ENCODE peak calls at places on chromosomes 13 and 19, in ten cellular contexts. P, O, D, L, U, E, M, R, V and A are unnamed samples.

GRCh38 chr13:79642596-79642995 is 161.6 kb downstream of the NDFIP2 start:
- DNase-seq in P (no peak), O (no peak), D (no peak), L (no peak), U (no peak), E (no peak), M (no peak), R (no peak), V (no peak), A (no peak)

GRCh38 chr19:47274071-47274890 is at the start of gene INAFM1:
- DNase-seq in P (peak; percentile 92), O (peak; percentile 94), D (peak; percentile 100), L (peak; percentile 86), U (peak; percentile 98), E (peak; percentile 97), M (peak; percentile 99), R (peak; percentile 98), V (peak; percentile 98), A (peak; percentile 97)

GRCh38 chr19:5358173-5358800 is 17.7 kb upstream of the PTPRS start:
- DNase-seq in P (no peak), O (no peak), D (no peak), L (peak; percentile 17), U (no peak), E (no peak), M (peak; percentile 34), R (no peak), V (no peak), A (no peak)

GRCh38 chr13:33751151-33751550 is 66.8 kb upstream of the RFC3 start:
- DNase-seq in P (peak; percentile 66), O (peak; percentile 50), D (no peak), L (peak; percentile 46), U (no peak), E (peak; percentile 88), M (no peak), R (no peak), V (no peak), A (no peak)

GRCh38 chr13:30346159-30346788 is 38.9 kb upstream of the KATNAL1 start:
- DNase-seq in P (no peak), O (no peak), D (peak; percentile 84), L (no peak), U (no peak), E (no peak), M (no peak), R (no peak), V (peak; percentile 12), A (no peak)

GRCh38 chr13:32246468-32246867 is 68.7 kb downstream of the ZAR1L start:
- DNase-seq in P (peak; percentile 78), O (peak; percentile 76), D (no peak), L (peak; percentile 76), U (peak; percentile 54), E (peak; percentile 86), M (peak; percentile 76), R (peak; percentile 50), V (peak; percentile 59), A (peak; percentile 40)

GRCh38 chr13:106873810-106874209 is 305.9 kb upstream of the ARGLU1 start:
- DNase-seq in P (no peak), O (no peak), D (no peak), L (no peak), U (no peak), E (peak; percentile 2), M (no peak), R (no peak), V (no peak), A (no peak)

GRCh38 chr13:49409008-49409407 is 34.9 kb downstream of the CAB39L start:
- DNase-seq in P (no peak), O (no peak), D (no peak), L (no peak), U (no peak), E (no peak), M (no peak), R (no peak), V (no peak), A (no peak)

GRCh38 chr19:50750010-50750409 is 20.3 kb upstream of the GPR32 start:
- DNase-seq in P (no peak), O (no peak), D (no peak), L (no peak), U (no peak), E (no peak), M (no peak), R (no peak), V (no peak), A (no peak)

GRCh38 chr13:29749401-29750177 is 100.8 kb downstream of the UBL3 start:
- DNase-seq in P (peak; percentile 79), O (peak; percentile 27), D (no peak), L (peak; percentile 84), U (no peak), E (no peak), M (no peak), R (no peak), V (no peak), A (no peak)

GRCh38 chr19:53898166-53898565 is 10.9 kb upstream of the CACNG7 start:
- DNase-seq in P (no peak), O (no peak), D (no peak), L (no peak), U (no peak), E (no peak), M (no peak), R (no peak), V (no peak), A (no peak)

GRCh38 chr13:37769078-37769477 is 100.5 kb downstream of the TRPC4 start:
- DNase-seq in P (no peak), O (no peak), D (no peak), L (no peak), U (no peak), E (no peak), M (no peak), R (no peak), V (no peak), A (no peak)

GRCh38 chr19:30316560-30317106 is 55.6 kb upstream of the ZNF536 start:
- DNase-seq in P (no peak), O (no peak), D (no peak), L (no peak), U (no peak), E (no peak), M (no peak), R (no peak), V (no peak), A (no peak)

GRCh38 chr19:2391118-2391725 is 31.2 kb downstream of the TMPRSS9 start:
- DNase-seq in P (peak; percentile 83), O (peak; percentile 82), D (peak; percentile 51), L (peak; percentile 78), U (peak; percentile 35), E (peak; percentile 84), M (peak; percentile 43), R (peak; percentile 55), V (peak; percentile 55), A (no peak)

GRCh38 chr13:77860621-77861020 is 58.0 kb downstream of the EDNRB start:
- DNase-seq in P (peak; percentile 85), O (peak; percentile 90), D (no peak), L (peak; percentile 93), U (no peak), E (peak; percentile 85), M (no peak), R (no peak), V (no peak), A (no peak)

GRCh38 chr13:93778548-93778947 is 551.9 kb downstream of the GPC6 start:
- DNase-seq in P (no peak), O (no peak), D (no peak), L (no peak), U (no peak), E (no peak), M (no peak), R (no peak), V (no peak), A (no peak)

GRCh38 chr19:608155-609000 is 18.7 kb downstream of the HCN2 start:
- DNase-seq in P (no peak), O (no peak), D (no peak), L (no peak), U (no peak), E (no peak), M (no peak), R (no peak), V (no peak), A (no peak)

DNA sequence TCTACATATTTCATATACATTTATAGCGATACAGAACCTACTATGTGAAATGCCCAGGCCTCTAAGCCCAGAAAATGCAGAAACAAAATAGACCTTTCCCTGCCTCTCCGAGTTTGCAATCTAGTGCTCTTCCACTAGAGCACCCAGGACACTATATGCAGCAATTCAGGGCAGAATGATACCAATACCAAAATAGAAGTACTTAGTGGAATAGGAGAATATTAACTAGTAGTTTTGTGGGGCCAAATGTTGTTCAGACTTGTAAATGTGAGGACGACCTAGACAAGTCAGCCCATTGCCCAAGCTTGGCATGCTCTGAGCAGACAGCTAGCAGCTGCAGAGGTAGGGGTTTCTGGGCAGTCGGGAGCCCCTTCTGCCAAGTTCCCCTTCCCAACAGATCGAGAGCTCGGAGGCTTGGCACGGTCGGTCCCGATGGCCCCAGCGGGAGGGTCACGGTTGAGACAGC is 35.8 kb upstream of the FLT1 start:
- DNase-seq in P (peak; percentile 44), O (peak; percentile 36), D (no peak), L (no peak), U (no peak), E (peak; percentile 42), M (no peak), R (no peak), V (no peak), A (no peak)
- H3K4me1 ChIP-seq in P (peaks cover 22% of the 10 kb centered on the region), O (peaks cover 4% of the 10 kb centered on the region), D (peaks cover 11% of the 10 kb centered on the region), L (peaks cover 11% of the 10 kb centered on the region), U (peaks cover 29% of the 10 kb centered on the region), E (no peaks in the 10 kb centered on the region), M (no peaks in the 10 kb centered on the region), R (peaks cover 29% of the 10 kb centered on the region), V (no peaks in the 10 kb centered on the region), A (peaks cover 30% of the 10 kb centered on the region)

GRCh38 chr19:16257509-16258002 is 59.8 kb downstream of the AP1M1 start:
- DNase-seq in P (no peak), O (no peak), D (no peak), L (no peak), U (no peak), E (no peak), M (no peak), R (no peak), V (no peak), A (no peak)
- H3K4me1 ChIP-seq in P (peaks cover 5% of the 10 kb centered on the region), O (peaks cover 2% of the 10 kb centered on the region), D (peaks cover 39% of the 10 kb centered on the region), L (no peaks in the 10 kb centered on the region), U (peaks cover 36% of the 10 kb centered on the region), E (peaks cover 11% of the 10 kb centered on the region), M (peaks cover 26% of the 10 kb centered on the region), R (peaks cover 41% of the 10 kb centered on the region), V (peaks cover 4% of the 10 kb centered on the region), A (peaks cover 49% of the 10 kb centered on the region)

GRCh38 chr13:110262082-110262436 is 44.9 kb downstream of the COL4A1 start:
- DNase-seq in P (no peak), O (no peak), D (no peak), L (no peak), U (peak; percentile 3), E (no peak), M (no peak), R (no peak), V (no peak), A (no peak)
- H3K4me1 ChIP-seq in P (peaks cover 40% of the 10 kb centered on the region), O (peaks cover 37% of the 10 kb centered on the region), D (no peaks in the 10 kb centered on the region), L (peaks cover 44% of the 10 kb centered on the region), U (peaks cover 91% of the 10 kb centered on the region), E (no peaks in the 10 kb centered on the region), M (peaks cover 29% of the 10 kb centered on the region), R (peaks cover 90% of the 10 kb centered on the region), V (peaks cover 12% of the 10 kb centered on the region), A (peaks cover 90% of the 10 kb centered on the region)

GRCh38 chr19:41883821-41884733 is 1.1 kb downstream of the ARHGEF1 start:
- DNase-seq in P (peak; percentile 96), O (peak; percentile 97), D (peak; percentile 96), L (peak; percentile 96), U (peak; percentile 93), E (peak; percentile 98), M (peak; percentile 97), R (peak; percentile 84), V (peak; percentile 96), A (peak; percentile 94)
- H3K4me1 ChIP-seq in P (peaks cover 26% of the 10 kb centered on the region), O (peaks cover 9% of the 10 kb centered on the region), D (peaks cover 50% of the 10 kb centered on the region), L (peaks cover 8% of the 10 kb centered on the region), U (peaks cover 38% of the 10 kb centered on the region), E (no peaks in the 10 kb centered on the region), M (peaks cover 3% of the 10 kb centered on the region), R (peaks cover 49% of the 10 kb centered on the region), V (no peaks in the 10 kb centered on the region), A (peaks cover 59% of the 10 kb centered on the region)

GRCh38 chr19:35730326-35730725 is 11.9 kb downstream of the IGFLR1 start:
- DNase-seq in P (no peak), O (no peak), D (no peak), L (no peak), U (no peak), E (no peak), M (no peak), R (no peak), V (no peak), A (no peak)
- H3K4me1 ChIP-seq in P (peaks cover 2% of the 10 kb centered on the region), O (no peaks in the 10 kb centered on the region), D (no peaks in the 10 kb centered on the region), L (no peaks in the 10 kb centered on the region), U (no peaks in the 10 kb centered on the region), E (no peaks in the 10 kb centered on the region), M (no peaks in the 10 kb centered on the region), R (no peaks in the 10 kb centered on the region), V (peaks cover 7% of the 10 kb centered on the region), A (no peaks in the 10 kb centered on the region)